ENCODE peak calls at places on chromosomes 3 and 15, in four cellular contexts. E, G, D and I are unnamed samples.

GRCh38 chr15:57950381-57950946 is 115.0 kb downstream of the ALDH1A2 start:
- DNase-seq in E (no peak), G (no peak), D (no peak), I (peak; percentile 5)

GRCh38 chr15:90142216-90143175 is 40.2 kb upstream of the IDH2 start:
- DNase-seq in E (no peak), G (no peak), D (no peak), I (no peak)

GRCh38 chr3:150270883-150271577 is 137.1 kb upstream of the TSC22D2 start:
- DNase-seq in E (peak; percentile 70), G (no peak), D (no peak), I (no peak)

GRCh38 chr3:14806641-14807263 is 12.0 kb upstream of the FGD5 start:
- DNase-seq in E (no peak), G (peak; percentile 48), D (no peak), I (no peak)

GRCh38 chr3:100358413-100358812 is 23.9 kb downstream of the NIT2 start:
- DNase-seq in E (no peak), G (no peak), D (no peak), I (no peak)

GRCh38 chr15:91692596-91692995 is 160.9 kb upstream of the SLCO3A1 start:
- DNase-seq in E (no peak), G (no peak), D (no peak), I (no peak)

GRCh38 chr15:61527836-61528589 is 298.9 kb upstream of the RORA start:
- DNase-seq in E (no peak), G (no peak), D (peak; percentile 72), I (no peak)

GRCh38 chr3:155497930-155498647 is 204.6 kb upstream of the STRIT1 start:
- DNase-seq in E (no peak), G (no peak), D (no peak), I (no peak)

GRCh38 chr3:167840247-167840646 is 104.7 kb downstream of the SERPINI1 start:
- DNase-seq in E (no peak), G (no peak), D (no peak), I (no peak)

GRCh38 chr3:167835953-167836352 is 100.4 kb downstream of the SERPINI1 start:
- DNase-seq in E (no peak), G (no peak), D (no peak), I (no peak)

GRCh38 chr3:167839460-167839859 is 103.9 kb downstream of the SERPINI1 start:
- DNase-seq in E (no peak), G (no peak), D (no peak), I (no peak)

GRCh38 chr3:167835359-167835758 is 99.8 kb downstream of the SERPINI1 start:
- DNase-seq in E (no peak), G (no peak), D (no peak), I (no peak)

GRCh38 chr3:167837430-167837829 is 101.9 kb downstream of the SERPINI1 start:
- DNase-seq in E (no peak), G (no peak), D (no peak), I (no peak)
- TF ChIP-seq CTCF in E (no peak), G (peak; percentile 36), D (no peak), I (no peak)

DNA sequence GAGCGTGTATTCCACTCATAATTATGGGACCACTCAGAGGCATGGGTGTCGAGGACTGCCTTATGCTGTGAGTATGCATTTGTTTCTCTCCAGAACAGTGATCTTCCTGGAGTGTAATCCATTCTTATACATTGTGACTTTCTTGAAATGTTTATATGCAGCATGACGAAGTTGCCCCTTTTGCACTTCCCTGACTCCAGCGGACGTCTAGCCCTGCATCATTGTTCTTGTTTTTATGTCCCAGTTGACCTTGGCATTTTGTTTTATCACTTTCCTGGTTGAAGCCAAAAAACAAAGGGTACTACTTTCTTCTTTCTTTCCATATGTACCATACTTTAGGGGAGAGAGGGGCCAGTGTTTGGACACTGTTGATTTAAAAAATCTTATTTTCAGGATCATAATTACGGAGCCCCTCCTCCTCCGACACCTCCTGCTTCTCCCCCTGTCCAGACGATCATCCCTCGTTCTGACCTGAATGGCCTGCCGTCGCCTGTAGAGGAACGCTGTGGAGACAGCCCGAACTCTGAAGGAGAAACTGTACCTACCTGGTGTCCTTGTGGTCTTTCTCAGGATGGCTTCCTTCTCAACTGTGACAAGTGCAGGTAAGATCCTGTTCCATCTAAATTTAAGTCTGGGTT is 36.6 kb downstream of the SETD5 start:
- DNase-seq in E (no peak), G (no peak), D (no peak), I (no peak)
- H3K36me3 ChIP-seq in E (peaks cover 62% of the 10 kb centered on the region), G (peaks cover 100% of the 10 kb centered on the region), D (peaks cover 88% of the 10 kb centered on the region), I (peaks cover 96% of the 10 kb centered on the region)

GRCh38 chr3:22360197-22360596 is 609.2 kb upstream of the ZNF385D start:
- DNase-seq in E (no peak), G (no peak), D (no peak), I (no peak)
- TF ChIP-seq CTCF in E (no peak), G (no peak), D (no peak), I (no peak)

DNA sequence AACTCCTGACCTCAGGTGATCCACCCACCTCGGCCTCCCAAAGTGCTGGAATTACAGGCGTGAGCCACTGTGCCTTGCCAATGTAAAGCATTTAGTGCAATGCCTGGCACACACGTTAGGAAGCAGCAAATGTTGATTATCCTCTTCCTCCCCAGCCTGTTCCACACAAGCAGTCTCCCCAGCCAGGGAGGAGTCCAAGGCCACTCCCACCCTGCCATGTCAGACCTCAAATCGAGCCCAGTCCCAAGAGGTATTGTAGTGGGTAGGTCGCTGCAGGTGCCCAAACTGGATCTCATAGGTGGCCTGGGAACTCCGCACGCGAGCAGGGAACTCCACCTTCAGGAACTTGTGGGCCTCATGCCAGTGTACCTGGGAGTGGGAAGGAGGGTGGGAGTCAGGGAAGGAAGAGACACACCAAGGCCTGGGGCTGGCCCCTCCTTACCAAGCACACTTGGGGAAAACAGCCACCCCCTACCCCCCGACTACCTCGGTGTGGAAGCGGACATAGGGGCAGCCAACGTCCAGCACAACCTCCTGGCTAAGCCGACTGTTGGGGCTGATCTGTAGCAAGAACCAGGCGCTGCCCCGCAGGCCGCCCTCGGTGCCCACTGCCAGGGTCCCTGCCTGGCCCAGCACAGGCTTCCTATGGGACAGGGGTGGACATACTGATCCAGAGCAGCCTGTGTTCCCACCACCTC is 10.3 kb downstream of the MAN2C1 start:
- DNase-seq in E (no peak), G (no peak), D (no peak), I (no peak)
- H3K36me3 ChIP-seq in E (no peaks in the 10 kb centered on the region), G (peaks cover 79% of the 10 kb centered on the region), D (peaks cover 13% of the 10 kb centered on the region), I (peaks cover 12% of the 10 kb centered on the region)

DNA sequence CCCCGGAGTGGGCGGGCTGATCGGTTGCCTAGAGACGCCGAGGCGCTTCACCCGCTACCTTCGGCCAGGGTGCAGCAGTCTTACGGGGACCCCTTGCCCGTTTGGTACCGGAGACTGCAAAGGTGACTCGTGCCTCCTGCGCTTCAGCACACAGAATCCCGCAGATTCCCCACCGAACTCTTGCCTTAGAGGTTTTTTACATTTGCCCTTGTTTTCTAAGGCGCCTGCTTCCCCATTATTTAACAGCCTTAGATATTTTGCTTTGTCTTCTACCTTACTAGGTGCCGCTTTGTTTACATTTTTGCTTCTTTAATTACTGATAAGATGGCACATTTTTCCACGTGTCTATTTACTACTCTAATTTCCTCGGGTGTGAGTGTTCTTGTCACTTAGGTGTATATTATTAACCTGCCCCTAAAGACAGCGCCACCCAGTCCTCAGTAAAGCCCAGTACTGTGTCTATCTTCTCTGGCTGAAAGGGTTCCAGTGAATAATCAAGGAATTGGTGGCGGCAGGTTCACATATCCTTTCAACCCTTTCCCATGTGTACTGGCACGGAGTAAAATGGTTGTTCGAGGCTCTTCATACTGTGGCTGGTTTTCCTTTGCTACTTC is 563 bp upstream of the CEP152 start:
- DNase-seq in E (peak; percentile 32), G (no peak), D (peak; percentile 55), I (peak; percentile 16)
- TF ChIP-seq CTCF in E (no peak), G (no peak), D (peak; percentile 52), I (peak; percentile 20)

DNA sequence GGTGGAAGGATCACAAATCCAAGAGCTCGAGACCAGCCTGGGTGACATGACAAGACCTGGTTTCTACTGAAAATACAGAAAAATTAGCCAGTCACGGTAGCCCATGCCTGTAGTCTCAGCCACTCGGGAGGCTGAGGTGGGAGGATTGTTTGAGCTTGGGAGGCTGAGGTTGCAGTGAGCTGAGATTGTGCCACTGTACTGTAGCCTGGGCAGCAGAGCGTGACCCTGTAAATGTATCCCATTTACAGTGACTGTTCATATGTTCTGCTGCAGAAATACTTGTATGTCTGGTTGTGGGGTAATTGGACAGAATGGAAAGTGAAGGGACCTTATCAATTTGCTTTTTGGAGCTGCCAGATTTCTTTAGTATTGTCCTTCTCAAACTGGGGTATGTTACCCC is 24.9 kb downstream of the ATG7 start:
- DNase-seq in E (no peak), G (no peak), D (no peak), I (no peak)
- H3K36me3 ChIP-seq in E (no peaks in the 10 kb centered on the region), G (peaks cover 40% of the 10 kb centered on the region), D (peaks cover 16% of the 10 kb centered on the region), I (no peaks in the 10 kb centered on the region)

DNA sequence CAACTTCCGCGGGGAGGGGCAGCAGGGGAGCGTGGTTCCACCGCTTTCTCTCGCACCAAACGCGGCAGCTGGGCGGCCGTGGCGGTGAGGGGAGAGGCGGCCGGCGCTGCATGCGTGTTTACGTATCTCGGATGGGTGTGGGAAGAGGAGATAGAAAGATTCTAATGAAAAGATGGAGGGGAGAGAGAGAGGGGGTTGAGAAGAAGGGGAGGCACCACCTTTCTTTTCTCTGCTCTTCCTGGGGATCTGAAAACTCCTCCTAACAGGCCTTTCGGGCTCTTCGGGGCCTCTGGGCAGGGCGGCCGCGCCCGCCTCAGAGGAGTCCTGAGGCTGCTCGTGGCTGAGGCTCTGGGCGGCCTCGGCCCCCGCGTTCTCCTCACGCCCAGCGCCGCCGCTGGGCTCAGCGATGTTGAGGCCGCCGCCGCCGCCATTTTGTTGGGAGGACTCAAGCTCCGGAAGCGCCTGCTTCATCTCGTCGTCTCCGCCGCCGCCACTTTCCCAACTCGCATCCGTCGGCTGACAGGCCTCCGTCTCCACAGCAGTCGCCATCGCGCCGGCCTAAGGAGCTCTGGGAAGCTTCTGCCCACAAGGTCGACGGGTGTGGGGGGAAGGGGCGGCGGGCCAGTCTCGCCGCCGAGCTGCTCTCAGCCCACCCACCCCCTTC is 475 bp downstream of the TASOR start:
- DNase-seq in E (peak; percentile 83), G (peak; percentile 82), D (peak; percentile 87), I (peak; percentile 73)
- TF ChIP-seq CTCF in E (no peak), G (no peak), D (peak; percentile 14), I (no peak)

DNA sequence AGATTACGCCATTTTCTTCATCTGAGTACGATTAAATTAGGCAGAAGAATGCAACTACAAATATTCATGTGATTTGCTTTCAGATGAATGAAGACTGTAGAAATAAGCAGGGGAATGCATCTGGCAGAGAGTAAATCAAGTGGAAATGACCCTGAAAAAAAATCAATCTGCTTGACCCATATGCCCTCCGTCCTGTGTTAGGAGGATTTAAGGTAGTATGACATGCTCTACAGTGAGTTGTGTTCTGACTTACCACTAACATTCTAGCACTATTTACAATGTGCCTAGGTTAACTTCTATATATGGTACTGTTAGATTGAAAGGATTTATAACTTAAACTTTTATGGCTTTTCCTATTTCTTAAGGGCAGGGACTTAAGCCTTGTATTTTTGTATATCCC is 14.6 kb downstream of the BNIP2 start:
- DNase-seq in E (no peak), G (no peak), D (no peak), I (no peak)
- H3K36me3 ChIP-seq in E (peaks cover 11% of the 10 kb centered on the region), G (peaks cover 100% of the 10 kb centered on the region), D (peaks cover 85% of the 10 kb centered on the region), I (peaks cover 79% of the 10 kb centered on the region)